ENCODE peak calls at places on chromosomes 13 and 19, in five cellular contexts. One of them, this sample, is unnamed.

GRCh38 chr19:14375582-14376291 is 5.5 kb upstream of the ADGRE5 start:
- DNase-seq in activated T-cell treated with anti-CD3 and anti-CD28 coated beads, Interleukin-2, amount 50 U/mL, for 1 hour: no peak
- DNase-seq in anterior cingulate cortex: no peak
- DNase-seq in pulmonary artery endothelial cell: no peak
- DNase-seq in NCI-H774: no peak
- DNase-seq in this sample: no peak

GRCh38 chr19:1451916-1452801 is 2.2 kb downstream of the APC2 start:
- DNase-seq in activated T-cell treated with anti-CD3 and anti-CD28 coated beads, Interleukin-2, amount 50 U/mL, for 1 hour: no peak
- DNase-seq in anterior cingulate cortex: peak; percentile 70
- DNase-seq in pulmonary artery endothelial cell: no peak
- DNase-seq in NCI-H774: no peak
- DNase-seq in this sample: no peak

GRCh38 chr13:99800004-99800403 is 171.6 kb downstream of the ZIC5 start:
- DNase-seq in activated T-cell treated with anti-CD3 and anti-CD28 coated beads, Interleukin-2, amount 50 U/mL, for 1 hour: no peak
- DNase-seq in anterior cingulate cortex: no peak
- DNase-seq in pulmonary artery endothelial cell: no peak
- DNase-seq in NCI-H774: no peak
- DNase-seq in this sample: no peak

GRCh38 chr13:83378901-83379300 is 503.4 kb downstream of the SLITRK1 start:
- DNase-seq in activated T-cell treated with anti-CD3 and anti-CD28 coated beads, Interleukin-2, amount 50 U/mL, for 1 hour: no peak
- DNase-seq in anterior cingulate cortex: no peak
- DNase-seq in pulmonary artery endothelial cell: no peak
- DNase-seq in NCI-H774: no peak
- DNase-seq in this sample: no peak

GRCh38 chr13:60755380-60756163 is 358.6 kb downstream of the TDRD3 start:
- DNase-seq in activated T-cell treated with anti-CD3 and anti-CD28 coated beads, Interleukin-2, amount 50 U/mL, for 1 hour: no peak
- DNase-seq in anterior cingulate cortex: no peak
- DNase-seq in pulmonary artery endothelial cell: no peak
- DNase-seq in NCI-H774: no peak
- DNase-seq in this sample: no peak

GRCh38 chr13:49112782-49113525 is 107.2 kb upstream of the MLNR start:
- DNase-seq in activated T-cell treated with anti-CD3 and anti-CD28 coated beads, Interleukin-2, amount 50 U/mL, for 1 hour: no peak
- DNase-seq in anterior cingulate cortex: no peak
- DNase-seq in pulmonary artery endothelial cell: no peak
- DNase-seq in NCI-H774: no peak
- DNase-seq in this sample: no peak

GRCh38 chr13:70668983-70669382 is 560.7 kb upstream of the KLHL1 start:
- DNase-seq in activated T-cell treated with anti-CD3 and anti-CD28 coated beads, Interleukin-2, amount 50 U/mL, for 1 hour: no peak
- DNase-seq in anterior cingulate cortex: no peak
- DNase-seq in pulmonary artery endothelial cell: no peak
- DNase-seq in NCI-H774: peak; percentile 2
- DNase-seq in this sample: no peak

GRCh38 chr13:114266241-114266640 is 15.2 kb upstream of the UPF3A start:
- DNase-seq in activated T-cell treated with anti-CD3 and anti-CD28 coated beads, Interleukin-2, amount 50 U/mL, for 1 hour: no peak
- DNase-seq in anterior cingulate cortex: no peak
- DNase-seq in pulmonary artery endothelial cell: no peak
- DNase-seq in NCI-H774: no peak
- DNase-seq in this sample: no peak

GRCh38 chr13:44921478-44921877 is 67.8 kb downstream of the NUFIP1 start:
- DNase-seq in activated T-cell treated with anti-CD3 and anti-CD28 coated beads, Interleukin-2, amount 50 U/mL, for 1 hour: no peak
- DNase-seq in anterior cingulate cortex: no peak
- DNase-seq in pulmonary artery endothelial cell: no peak
- DNase-seq in NCI-H774: no peak
- DNase-seq in this sample: no peak

GRCh38 chr13:113125506-113126264 is 3.1 kb downstream of the F10 start:
- DNase-seq in activated T-cell treated with anti-CD3 and anti-CD28 coated beads, Interleukin-2, amount 50 U/mL, for 1 hour: no peak
- DNase-seq in anterior cingulate cortex: no peak
- DNase-seq in pulmonary artery endothelial cell: no peak
- DNase-seq in NCI-H774: no peak
- DNase-seq in this sample: no peak

GRCh38 chr13:58620171-58620570 is 988.6 kb downstream of the PCDH17 start:
- DNase-seq in activated T-cell treated with anti-CD3 and anti-CD28 coated beads, Interleukin-2, amount 50 U/mL, for 1 hour: no peak
- DNase-seq in anterior cingulate cortex: no peak
- DNase-seq in pulmonary artery endothelial cell: no peak
- DNase-seq in NCI-H774: no peak
- DNase-seq in this sample: no peak

GRCh38 chr13:46327256-46327655 is 59.8 kb downstream of the RUBCNL start:
- DNase-seq in activated T-cell treated with anti-CD3 and anti-CD28 coated beads, Interleukin-2, amount 50 U/mL, for 1 hour: no peak
- DNase-seq in anterior cingulate cortex: no peak
- DNase-seq in pulmonary artery endothelial cell: no peak
- DNase-seq in NCI-H774: no peak
- DNase-seq in this sample: no peak

GRCh38 chr13:20197361-20197834 is 4.7 kb upstream of the GJB2 start:
- DNase-seq in activated T-cell treated with anti-CD3 and anti-CD28 coated beads, Interleukin-2, amount 50 U/mL, for 1 hour: no peak
- DNase-seq in anterior cingulate cortex: no peak
- DNase-seq in pulmonary artery endothelial cell: no peak
- DNase-seq in NCI-H774: no peak
- DNase-seq in this sample: no peak

GRCh38 chr13:57739089-57739488 is 107.5 kb downstream of the PCDH17 start:
- DNase-seq in activated T-cell treated with anti-CD3 and anti-CD28 coated beads, Interleukin-2, amount 50 U/mL, for 1 hour: no peak
- DNase-seq in anterior cingulate cortex: no peak
- DNase-seq in pulmonary artery endothelial cell: no peak
- DNase-seq in NCI-H774: peak; percentile 28
- DNase-seq in this sample: no peak

GRCh38 chr19:918481-919156 is 1.5 kb downstream of the KISS1R start:
- DNase-seq in activated T-cell treated with anti-CD3 and anti-CD28 coated beads, Interleukin-2, amount 50 U/mL, for 1 hour: peak; percentile 44
- DNase-seq in anterior cingulate cortex: no peak
- DNase-seq in pulmonary artery endothelial cell: no peak
- DNase-seq in NCI-H774: no peak
- DNase-seq in this sample: no peak

GRCh38 chr19:280541-281007 is 10.6 kb downstream of the PLPP2 start:
- DNase-seq in activated T-cell treated with anti-CD3 and anti-CD28 coated beads, Interleukin-2, amount 50 U/mL, for 1 hour: no peak
- DNase-seq in anterior cingulate cortex: no peak
- DNase-seq in pulmonary artery endothelial cell: no peak
- DNase-seq in NCI-H774: no peak
- DNase-seq in this sample: no peak